ENCODE peak calls at places on chromosome 18, in nine cellular contexts. Z is activated naive CD4-positive, alpha-beta T cell; C is NB4; W is HEK293T; T is stimulated activated CD4-positive, alpha-beta T cell treated with anti-CD3 and anti-CD28 coated beads, TNF-alpha, amount 100 ng/mL, for 1 hour; Q is neural progenitor cell; G is WTC11; M is trophoblast cell; P is foreskin fibroblast. F is an unnamed sample.

GRCh38 chr18:40607741-40608140 is 1347.3 kb upstream of the PIK3C3 start:
- DNase-seq in Z (no peak), C (no peak), W (no peak), T (no peak), Q (no peak), G (no peak), M (no peak), P (peak; percentile 0), F (no peak)

GRCh38 chr18:5992381-5992780 is 97.1 kb upstream of the TMEM200C start:
- DNase-seq in Z (no peak), C (no peak), W (no peak), T (no peak), Q (no peak), G (no peak), M (no peak), P (no peak), F (no peak)

GRCh38 chr18:23591011-23591410 is 4.7 kb upstream of the NPC1 start:
- DNase-seq in Z (no peak), C (no peak), W (no peak), T (no peak), Q (no peak), G (no peak), M (peak; percentile 28), P (peak; percentile 89), F (no peak)

GRCh38 chr18:12013186-12013916 is 32.0 kb downstream of the IMPA2 start:
- DNase-seq in Z (no peak), C (no peak), W (no peak), T (no peak), Q (peak; percentile 48), G (no peak), M (no peak), P (no peak), F (no peak)

GRCh38 chr18:13222371-13223281 is 4.1 kb downstream of the LDLRAD4 start:
- DNase-seq in Z (no peak), C (no peak), W (peak; percentile 31), T (no peak), Q (no peak), G (no peak), M (no peak), P (peak; percentile 64), F (no peak)

GRCh38 chr18:49019446-49020045 is 68.8 kb upstream of the SMAD7 start:
- DNase-seq in Z (no peak), C (no peak), W (no peak), T (no peak), Q (no peak), G (no peak), M (no peak), P (no peak), F (no peak)

GRCh38 chr18:50649821-50650220 is 89.9 kb downstream of the MAPK4 start:
- DNase-seq in Z (no peak), C (no peak), W (no peak), T (no peak), Q (no peak), G (no peak), M (peak; percentile 94), P (no peak), F (no peak)

GRCh38 chr18:35750929-35751328 is 169.4 kb downstream of the GALNT1 start:
- DNase-seq in Z (no peak), C (no peak), W (no peak), T (no peak), Q (no peak), G (no peak), M (no peak), P (no peak), F (no peak)

GRCh38 chr18:25365242-25365641 is 13.3 kb upstream of the ZNF521 start:
- DNase-seq in Z (no peak), C (no peak), W (no peak), T (no peak), Q (no peak), G (no peak), M (no peak), P (no peak), F (no peak)

GRCh38 chr18:3513481-3513880 is 63.5 kb downstream of the TGIF1 start:
- DNase-seq in Z (no peak), C (peak; percentile 32), W (no peak), T (no peak), Q (no peak), G (no peak), M (no peak), P (no peak), F (no peak)

GRCh38 chr18:50128506-50129271 is 66.3 kb downstream of the MYO5B start:
- DNase-seq in Z (no peak), C (no peak), W (no peak), T (no peak), Q (peak; percentile 67), G (peak; percentile 27), M (no peak), P (no peak), F (no peak)

GRCh38 chr18:56962322-56962721 is 184.6 kb upstream of the BOD1L2 start:
- DNase-seq in Z (no peak), C (no peak), W (no peak), T (no peak), Q (no peak), G (no peak), M (no peak), P (no peak), F (no peak)

GRCh38 chr18:32216390-32216789 is 26.6 kb downstream of the MEP1B start:
- DNase-seq in Z (no peak), C (no peak), W (no peak), T (no peak), Q (no peak), G (no peak), M (no peak), P (no peak), F (no peak)

GRCh38 chr18:42114310-42114943 is 159.4 kb downstream of the PIK3C3 start:
- DNase-seq in Z (peak; percentile 0), C (peak; percentile 79), W (peak; percentile 31), T (no peak), Q (peak; percentile 89), G (peak; percentile 62), M (peak; percentile 88), P (peak; percentile 88), F (peak; percentile 44)

F was measured in stimulated activated naive B cell treated with anti-CD40 and anti-IgM and Interleukin-4, amounts not matched to agents 10 μg/mL and 1 μg/mL and 100 μg/mL, for 72 hours.